ENCODE peak calls at places on chromosomes 1 and 21, in five cellular contexts. One of them, this sample, is unnamed.

GRCh38 chr1:58214674-58215073 is 331.9 kb downstream of the OMA1 start:
- DNase-seq in BJ: no peak
- DNase-seq in breast epithelium: no peak
- DNase-seq in NT2/D1: no peak
- DNase-seq in esophagus squamous epithelium: no peak
- DNase-seq in this sample: no peak

GRCh38 chr1:112605633-112606327 is 13.2 kb downstream of the ST7L start:
- DNase-seq in BJ: no peak
- DNase-seq in breast epithelium: no peak
- DNase-seq in NT2/D1: no peak
- DNase-seq in esophagus squamous epithelium: no peak
- DNase-seq in this sample: no peak

GRCh38 chr1:63703661-63704060 is 70.2 kb upstream of the ROR1 start:
- DNase-seq in BJ: no peak
- DNase-seq in breast epithelium: no peak
- DNase-seq in NT2/D1: no peak
- DNase-seq in esophagus squamous epithelium: no peak
- DNase-seq in this sample: no peak

GRCh38 chr1:69055223-69055622 is 512.5 kb upstream of the LRRC7 start:
- DNase-seq in BJ: no peak
- DNase-seq in breast epithelium: no peak
- DNase-seq in NT2/D1: no peak
- DNase-seq in esophagus squamous epithelium: no peak
- DNase-seq in this sample: no peak

GRCh38 chr1:118982281-118982680 is 5.9 kb downstream of the TBX15 start:
- DNase-seq in BJ: no peak
- DNase-seq in breast epithelium: no peak
- DNase-seq in NT2/D1: no peak
- DNase-seq in esophagus squamous epithelium: no peak
- DNase-seq in this sample: no peak

GRCh38 chr1:147843486-147843885 is 59.1 kb upstream of the GJA8 start:
- DNase-seq in BJ: no peak
- DNase-seq in breast epithelium: no peak
- DNase-seq in NT2/D1: no peak
- DNase-seq in esophagus squamous epithelium: no peak
- DNase-seq in this sample: no peak

GRCh38 chr1:5688479-5689077 is 303.6 kb downstream of the NPHP4 start:
- DNase-seq in BJ: no peak
- DNase-seq in breast epithelium: no peak
- DNase-seq in NT2/D1: no peak
- DNase-seq in esophagus squamous epithelium: no peak
- DNase-seq in this sample: no peak

GRCh38 chr1:177431123-177431522 is 260.4 kb downstream of the BRINP2 start:
- DNase-seq in BJ: no peak
- DNase-seq in breast epithelium: no peak
- DNase-seq in NT2/D1: no peak
- DNase-seq in esophagus squamous epithelium: no peak
- DNase-seq in this sample: no peak

GRCh38 chr1:248858096-248858890 is 592 bp downstream of the ZNF692 start:
- DNase-seq in BJ: no peak
- DNase-seq in breast epithelium: peak
- DNase-seq in NT2/D1: no peak
- DNase-seq in esophagus squamous epithelium: no peak
- DNase-seq in this sample: no peak

GRCh38 chr1:943545-944340 is 15.3 kb downstream of the NOC2L start:
- DNase-seq in BJ: no peak
- DNase-seq in breast epithelium: no peak
- DNase-seq in NT2/D1: no peak
- DNase-seq in esophagus squamous epithelium: no peak
- DNase-seq in this sample: no peak

GRCh38 chr1:79638382-79638781 is 631.9 kb upstream of the ADGRL4 start:
- DNase-seq in BJ: no peak
- DNase-seq in breast epithelium: no peak
- DNase-seq in NT2/D1: no peak
- DNase-seq in esophagus squamous epithelium: no peak
- DNase-seq in this sample: no peak

GRCh38 chr1:95953668-95954067 is 719.7 kb downstream of the RWDD3 start:
- DNase-seq in BJ: no peak
- DNase-seq in breast epithelium: no peak
- DNase-seq in NT2/D1: no peak
- DNase-seq in esophagus squamous epithelium: no peak
- DNase-seq in this sample: no peak

GRCh38 chr1:2215909-2216766 is 12.0 kb upstream of the SKI start:
- DNase-seq in BJ: no peak
- DNase-seq in breast epithelium: no peak
- DNase-seq in NT2/D1: no peak
- DNase-seq in esophagus squamous epithelium: no peak
- DNase-seq in this sample: no peak

GRCh38 chr1:30847358-30847972 is 61.1 kb downstream of the SDC3 start:
- DNase-seq in BJ: no peak
- DNase-seq in breast epithelium: peak
- DNase-seq in NT2/D1: no peak
- DNase-seq in esophagus squamous epithelium: no peak
- DNase-seq in this sample: no peak

GRCh38 chr21:31752352-31752751 is 20.4 kb upstream of the SCAF4 start:
- DNase-seq in BJ: no peak
- DNase-seq in breast epithelium: no peak
- DNase-seq in NT2/D1: no peak
- DNase-seq in esophagus squamous epithelium: no peak
- DNase-seq in this sample: no peak

GRCh38 chr1:18569811-18570545 is 60.7 kb upstream of the PAX7 start:
- DNase-seq in BJ: no peak
- DNase-seq in breast epithelium: no peak
- DNase-seq in NT2/D1: no peak
- DNase-seq in esophagus squamous epithelium: no peak
- DNase-seq in this sample: no peak

GRCh38 chr21:38495242-38495641 is 3.0 kb downstream of the ERG start:
- DNase-seq in BJ: no peak
- DNase-seq in breast epithelium: no peak
- DNase-seq in NT2/D1: no peak
- DNase-seq in esophagus squamous epithelium: no peak
- DNase-seq in this sample: no peak

GRCh38 chr1:1006305-1007159 is 6.6 kb upstream of the HES4 start:
- DNase-seq in BJ: no peak
- DNase-seq in breast epithelium: no peak
- DNase-seq in NT2/D1: no peak
- DNase-seq in esophagus squamous epithelium: no peak
- DNase-seq in this sample: no peak

GRCh38 chr1:56577859-56578663 is 1.3 kb downstream of the PLPP3 start:
- DNase-seq in BJ: no peak
- DNase-seq in breast epithelium: peak
- DNase-seq in NT2/D1: no peak
- DNase-seq in esophagus squamous epithelium: peak
- DNase-seq in this sample: no peak

GRCh38 chr1:56578664-56578962 is 750 bp downstream of the PLPP3 start:
- DNase-seq in BJ: no peak
- DNase-seq in breast epithelium: no peak
- DNase-seq in NT2/D1: no peak
- DNase-seq in esophagus squamous epithelium: no peak
- DNase-seq in this sample: no peak

GRCh38 chr1:56576880-56577858 is 2.2 kb downstream of the PLPP3 start:
- DNase-seq in BJ: no peak
- DNase-seq in breast epithelium: no peak
- DNase-seq in NT2/D1: peak
- DNase-seq in esophagus squamous epithelium: no peak
- DNase-seq in this sample: no peak

GRCh38 chr1:56580771-56581170 is 1.4 kb upstream of the PLPP3 start:
- DNase-seq in BJ: no peak
- DNase-seq in breast epithelium: no peak
- DNase-seq in NT2/D1: no peak
- DNase-seq in esophagus squamous epithelium: no peak
- DNase-seq in this sample: no peak

DNA sequence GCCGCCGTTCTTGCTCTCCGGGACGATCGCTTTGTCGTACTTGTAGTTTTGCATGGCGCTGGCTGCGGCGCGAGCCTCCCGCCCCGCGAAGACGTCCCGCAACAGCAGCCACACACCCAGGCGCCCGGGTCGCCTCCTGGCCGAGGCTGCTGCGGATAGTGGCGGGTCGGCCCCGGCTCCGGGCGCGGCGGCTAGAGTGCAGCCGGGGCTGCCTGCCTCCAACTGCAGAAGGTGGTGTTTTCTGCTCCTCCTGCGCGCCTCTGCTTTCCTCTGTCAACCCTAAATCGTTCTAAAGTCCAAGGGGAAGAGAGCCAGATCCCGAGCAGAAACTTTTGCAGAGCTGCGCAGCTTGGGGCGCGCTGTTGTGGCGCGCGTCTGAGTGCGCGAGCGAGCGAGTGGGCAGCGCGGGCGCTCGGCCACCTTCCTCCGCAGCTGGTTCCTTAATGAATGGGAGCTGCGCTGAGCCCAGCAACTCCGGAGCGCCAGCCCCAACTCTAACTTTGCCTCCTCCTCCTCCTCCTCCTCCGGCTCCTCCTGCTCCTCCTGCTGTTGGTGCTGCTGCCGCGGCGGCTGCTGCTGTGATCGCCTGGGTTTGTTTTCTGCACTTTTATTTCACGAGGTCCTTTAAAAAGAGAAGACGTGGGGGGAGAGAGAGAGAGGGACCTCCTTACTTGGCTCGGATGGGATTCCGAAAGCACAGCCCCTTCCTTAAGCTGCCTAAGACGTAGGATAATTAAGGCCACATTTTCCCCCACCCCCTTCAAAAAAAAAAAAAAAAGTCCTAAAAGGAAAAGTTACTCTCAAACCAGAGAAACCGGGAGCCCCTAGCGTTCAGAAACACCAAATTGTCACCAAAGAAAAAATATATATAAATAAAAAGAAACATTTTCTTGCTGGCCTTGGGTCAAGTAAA is at the start of gene PLPP3:
- DNase-seq in BJ: peak
- DNase-seq in breast epithelium: peak
- DNase-seq in NT2/D1: peak
- DNase-seq in esophagus squamous epithelium: peak
- DNase-seq in this sample: peak
- H3K4me3 ChIP-seq in BJ: peak
- H3K4me3 ChIP-seq in breast epithelium: peak
- H3K4me3 ChIP-seq in NT2/D1: peak
- H3K4me3 ChIP-seq in esophagus squamous epithelium: peak
- H3K4me3 ChIP-seq in this sample: peak

DNA sequence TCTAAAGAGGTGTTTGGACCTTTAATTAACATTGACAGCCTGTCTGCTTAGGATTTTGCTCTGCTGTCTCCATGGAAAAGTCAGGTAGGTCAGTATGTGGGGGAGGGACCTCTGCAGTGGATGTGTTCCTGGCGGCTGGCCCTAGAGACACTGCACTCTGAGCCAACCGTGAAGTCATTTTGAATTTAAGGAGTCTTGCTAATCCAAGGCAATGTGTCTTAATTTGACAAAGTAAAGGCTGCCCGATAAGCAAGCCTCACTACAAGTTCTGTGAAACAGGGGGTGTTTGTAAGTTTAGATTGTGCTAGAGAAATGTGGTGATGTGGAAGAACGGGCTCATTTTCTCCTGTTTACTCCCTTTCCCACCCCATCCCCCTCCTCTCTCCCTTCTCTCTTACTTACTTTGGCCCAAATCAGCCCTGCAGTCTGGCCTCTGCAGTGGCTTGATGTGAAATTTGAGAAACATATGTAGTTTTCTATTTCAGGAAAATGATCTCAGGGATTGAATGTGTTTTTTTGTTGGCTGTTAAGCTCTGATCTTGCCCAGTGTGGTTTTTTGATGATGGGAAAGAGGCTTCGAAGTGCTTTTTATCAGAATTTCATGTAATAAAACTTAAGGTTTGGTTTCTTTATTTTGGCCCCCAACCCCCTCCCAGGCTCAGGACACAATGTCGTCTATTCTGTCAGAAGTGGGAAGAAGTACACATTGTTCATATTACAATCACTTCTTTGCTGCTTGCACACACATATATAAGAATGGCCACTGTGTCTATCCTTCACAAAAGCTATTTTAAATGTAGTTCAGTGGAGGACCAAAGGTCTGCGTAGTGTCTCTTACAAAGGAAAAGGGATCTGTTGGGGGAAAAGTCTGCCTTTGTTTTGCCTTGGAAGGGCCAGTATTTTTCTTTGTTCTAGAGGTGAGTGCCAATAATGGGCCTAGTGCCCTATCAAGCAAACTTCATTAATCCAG is 96.6 kb downstream of the FGGY start:
- DNase-seq in BJ: peak
- DNase-seq in breast epithelium: peak
- DNase-seq in NT2/D1: no peak
- DNase-seq in esophagus squamous epithelium: no peak
- DNase-seq in this sample: peak
- H3K4me3 ChIP-seq in BJ: no peak
- H3K4me3 ChIP-seq in breast epithelium: no peak
- H3K4me3 ChIP-seq in NT2/D1: no peak
- H3K4me3 ChIP-seq in esophagus squamous epithelium: no peak
- H3K4me3 ChIP-seq in this sample: peak

DNA sequence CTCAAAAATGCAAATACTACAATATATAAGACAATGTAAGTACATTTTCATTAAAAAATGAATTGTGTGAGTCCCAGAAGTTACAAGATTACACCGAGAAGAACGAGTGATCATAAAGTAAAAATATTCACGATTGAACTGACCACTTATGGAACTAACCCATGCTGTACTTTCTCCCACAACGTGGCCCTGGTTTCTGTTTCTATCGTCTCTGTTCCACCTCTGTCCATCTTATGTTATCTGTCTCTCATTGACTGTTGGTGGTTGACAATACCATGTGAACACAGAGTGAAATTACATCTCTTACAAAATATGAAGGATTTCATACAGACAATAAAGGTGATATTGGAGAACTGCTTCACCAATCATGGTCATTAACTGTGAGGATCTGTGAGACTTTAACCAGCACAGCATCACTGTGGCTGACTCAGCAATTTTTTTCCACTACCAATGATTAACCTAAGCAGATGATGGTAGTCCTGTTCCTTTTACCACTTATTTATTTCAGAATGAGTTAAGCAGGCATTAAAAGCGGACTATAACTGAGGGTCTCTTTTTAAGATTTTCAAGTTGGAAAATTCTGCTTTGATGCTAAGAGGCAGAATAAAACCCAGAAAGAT is 165.1 kb downstream of the TGFB2 start:
- DNase-seq in BJ: no peak
- DNase-seq in breast epithelium: no peak
- DNase-seq in NT2/D1: no peak
- DNase-seq in esophagus squamous epithelium: no peak
- DNase-seq in this sample: no peak
- H3K4me3 ChIP-seq in BJ: no peak
- H3K4me3 ChIP-seq in breast epithelium: no peak
- H3K4me3 ChIP-seq in NT2/D1: no peak
- H3K4me3 ChIP-seq in esophagus squamous epithelium: no peak
- H3K4me3 ChIP-seq in this sample: no peak

GRCh38 chr1:44417351-44418021 is 12.4 kb downstream of the RNF220 start:
- DNase-seq in BJ: no peak
- DNase-seq in breast epithelium: no peak
- DNase-seq in NT2/D1: peak
- DNase-seq in esophagus squamous epithelium: no peak
- DNase-seq in this sample: no peak

GRCh38 chr1:44416408-44416807 is 11.4 kb downstream of the RNF220 start:
- DNase-seq in BJ: no peak
- DNase-seq in breast epithelium: no peak
- DNase-seq in NT2/D1: no peak
- DNase-seq in esophagus squamous epithelium: no peak
- DNase-seq in this sample: no peak

GRCh38 chr1:44421374-44422028 is 16.4 kb downstream of the RNF220 start:
- DNase-seq in BJ: no peak
- DNase-seq in breast epithelium: no peak
- DNase-seq in NT2/D1: no peak
- DNase-seq in esophagus squamous epithelium: no peak
- DNase-seq in this sample: no peak

GRCh38 chr1:44420535-44420934 is 15.5 kb downstream of the RNF220 start:
- DNase-seq in BJ: no peak
- DNase-seq in breast epithelium: no peak
- DNase-seq in NT2/D1: no peak
- DNase-seq in esophagus squamous epithelium: no peak
- DNase-seq in this sample: no peak

GRCh38 chr1:44418022-44418673 is 13.1 kb downstream of the RNF220 start:
- DNase-seq in BJ: no peak
- DNase-seq in breast epithelium: no peak
- DNase-seq in NT2/D1: no peak
- DNase-seq in esophagus squamous epithelium: no peak
- DNase-seq in this sample: no peak
- H3K4me3 ChIP-seq in BJ: no peak
- H3K4me3 ChIP-seq in breast epithelium: peak
- H3K4me3 ChIP-seq in NT2/D1: peak
- H3K4me3 ChIP-seq in esophagus squamous epithelium: peak
- H3K4me3 ChIP-seq in this sample: peak

This sample was measured in thoracic aorta.